ENCODE peak calls at places on chromosomes 4 and X, in eight cellular contexts. G is mammary epithelial cell, I is fibroblast of lung, F is testis, Q is neuronal stem cell, P is astrocyte, R is cardiac muscle cell, T is Caco-2. H is an unnamed sample. For H3K27me3 and H3K36me3, the result is how much of the 10 kb centered on the place peaks cover.

GRCh38 chr4:180641495-180641894 is 1601.7 kb upstream of the TENM3 start:
- DNase-seq in F (no peak), Q (no peak), I (no peak), G (no peak), T (no peak), P (no peak), R (no peak), H (no peak)

GRCh38 chr4:5964030-5964429 is 54.2 kb downstream of the C4orf50 start:
- DNase-seq in P (no peak), F (no peak), G (no peak), R (no peak), Q (no peak), I (no peak), T (no peak), H (no peak)

GRCh38 chr4:161188578-161188977 is 975.2 kb downstream of the FSTL5 start:
- DNase-seq in I (no peak), G (no peak), Q (no peak), P (no peak), T (no peak), R (no peak), F (no peak), H (no peak)

GRCh38 chrX:45031830-45032229 is 158.8 kb downstream of the KDM6A start:
- DNase-seq in T (no peak), P (no peak), G (no peak), I (no peak), F (no peak), R (no peak), Q (no peak), H (no peak)

GRCh38 chr4:9704551-9705332 is 76.7 kb upstream of the DRD5 start:
- DNase-seq in T (no peak), G (no peak), I (no peak), P (no peak), F (no peak), Q (no peak), R (no peak), H (no peak)

GRCh38 chr4:12894062-12894461 is 590.1 kb downstream of the RAB28 start:
- DNase-seq in T (no peak), R (no peak), Q (no peak), I (no peak), F (no peak), G (no peak), P (no peak), H (no peak)

GRCh38 chrX:121858867-121859647 is 811.6 kb downstream of the GLUD2 start:
- DNase-seq in T (no peak), F (no peak), I (no peak), R (no peak), Q (no peak), P (no peak), G (no peak), H (no peak)

GRCh38 chr4:121827851-121828250 is 4.2 kb upstream of the CCNA2 start:
- DNase-seq in Q (no peak), G (peak), T (no peak), P (peak), R (peak), F (no peak), I (peak), H (no peak)

GRCh38 chr4:25938251-25939186 is 24.5 kb downstream of the SMIM20 start:
- DNase-seq in G (peak), Q (no peak), P (peak), T (no peak), I (peak), R (peak), F (no peak), H (no peak)

GRCh38 chr4:6267573-6267972 is 2.1 kb upstream of the WFS1 start:
- DNase-seq in G (no peak), R (no peak), P (no peak), I (no peak), T (no peak), Q (no peak), F (no peak), H (no peak)

GRCh38 chrX:9466115-9466495 is 1.2 kb downstream of the TBL1X start:
- DNase-seq in G (no peak), P (no peak), F (peak), T (peak), R (peak), I (peak), Q (no peak), H (peak)

GRCh38 chrX:127404156-127404555 is 584.6 kb downstream of the PRR32 start:
- DNase-seq in I (no peak), P (no peak), G (no peak), F (no peak), Q (no peak), R (no peak), T (no peak), H (no peak)

DNA sequence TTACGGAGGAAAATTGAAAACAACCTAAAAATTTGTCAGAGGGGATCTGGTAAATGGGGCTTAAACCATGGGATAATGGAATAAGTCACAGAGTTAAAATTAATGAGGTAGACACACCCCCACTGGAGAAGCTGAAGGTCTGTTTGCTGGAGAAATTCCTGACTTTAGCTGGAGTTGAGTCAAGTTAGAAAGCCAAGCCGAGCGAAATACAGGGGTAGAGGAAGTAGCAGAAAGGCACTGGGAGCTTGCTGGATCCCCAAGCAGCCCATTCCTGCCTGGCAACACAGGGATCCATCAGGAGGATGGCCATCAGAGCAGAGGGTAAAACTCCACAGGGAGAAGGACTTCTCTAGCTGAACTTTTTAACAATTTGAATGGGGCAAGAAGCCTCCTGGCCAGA is 163.8 kb downstream of the ATRX start:
- DNase-seq in F (no peak), Q (no peak), T (no peak), I (no peak), P (peak), R (no peak), G (no peak), H (no peak)
- H3K27me3 ChIP-seq in F (under half), Q (under half), T (under half), I (under half), P (under half), R (under half), G (under half), H (under half)

DNA sequence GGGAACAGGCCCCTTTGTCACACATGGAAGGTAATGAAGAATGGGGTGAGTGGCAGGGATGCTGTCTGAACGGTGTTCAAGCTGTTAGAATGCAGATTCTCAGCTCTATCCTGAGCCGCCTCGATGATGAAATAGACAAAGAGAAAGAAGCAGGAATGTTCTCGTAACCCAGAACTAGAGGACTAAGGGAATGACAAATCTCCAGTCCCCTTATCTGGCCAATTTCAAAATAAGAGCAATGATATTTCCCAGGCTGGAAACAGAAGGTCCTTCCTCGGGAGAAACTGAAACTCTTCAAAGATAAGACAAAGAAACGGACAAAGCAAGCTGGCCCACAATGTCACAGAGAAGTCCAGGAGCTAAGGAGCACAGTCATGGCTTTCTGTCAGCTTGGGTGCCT is 29.5 kb upstream of the MTNR1A start:
- DNase-seq in G (no peak), T (no peak), F (no peak), I (no peak), R (peak), Q (no peak), P (no peak), H (no peak)
- H3K36me3 ChIP-seq in G (half or more), T (under half), F (under half), I (under half), R (under half), Q (under half), P (under half), H (under half)

GRCh38 chrX:68995780-68996551 is 167.1 kb downstream of the EFNB1 start:
- DNase-seq in P (peak), Q (no peak), G (peak), F (peak), R (peak), T (peak), I (peak), H (peak)
- H3K27me3 ChIP-seq in P (under half), Q (under half), G (under half), F (under half), R (under half), T (under half), I (under half), H (under half)

GRCh38 chr4:44660396-44660795 is 9.0 kb upstream of the YIPF7 start:
- DNase-seq in R (no peak), I (no peak), F (no peak), Q (no peak), T (no peak), P (no peak), G (no peak), H (no peak)
- H3K36me3 ChIP-seq in R (under half), I (under half), F (under half), Q (under half), T (under half), P (under half), G (under half), H (under half)

H was measured in pancreas.